ENCODE peak calls at places on chromosome 10, in five cellular contexts. M is K562, A is heart left ventricle, I is hepatocyte, T is body of pancreas. V is an unnamed sample.

GRCh38 chr10:51789903-51790302 is 90.5 kb upstream of the CSTF2T start:
- DNase-seq in I (no peak), M (no peak), T (no peak), A (no peak), V (no peak)

GRCh38 chr10:129909080-129909479 is 55.0 kb downstream of the EBF3 start:
- DNase-seq in T (no peak), I (no peak), M (no peak), A (no peak), V (no peak)

GRCh38 chr10:128011059-128011979 is 104.4 kb downstream of the PTPRE start:
- DNase-seq in A (peak; percentile 83), M (peak; percentile 92), I (peak; percentile 80), T (peak; percentile 78), V (peak; percentile 93)

GRCh38 chr10:133230387-133231195 is 574 bp downstream of the UTF1 start:
- DNase-seq in M (peak; percentile 73), A (no peak), T (no peak), I (peak; percentile 61), V (peak; percentile 79)

GRCh38 chr10:122854648-122855047 is 9.0 kb upstream of the CUZD1 start:
- DNase-seq in A (no peak), T (no peak), I (no peak), M (no peak), V (no peak)

GRCh38 chr10:116771101-116771705 is 28.8 kb upstream of the HSPA12A start:
- DNase-seq in M (no peak), A (peak; percentile 61), I (peak; percentile 72), T (peak; percentile 47), V (peak; percentile 93)

GRCh38 chr10:56317603-56318002 is 43.5 kb downstream of the ZWINT start:
- DNase-seq in I (no peak), T (no peak), M (no peak), A (no peak), V (peak; percentile 59)

GRCh38 chr10:100349672-100350071 is 2.6 kb downstream of the SCD start:
- DNase-seq in I (no peak), M (no peak), T (no peak), A (no peak), V (no peak)

GRCh38 chr10:49271346-49271745 is 27.6 kb upstream of the C10orf71 start:
- DNase-seq in A (no peak), M (no peak), I (no peak), T (no peak), V (no peak)

GRCh38 chr10:46541735-46542566 is 14.5 kb downstream of the GPRIN2 start:
- DNase-seq in A (no peak), I (no peak), T (peak; percentile 11), M (no peak), V (peak; percentile 69)

GRCh38 chr10:27661511-27662286 is 83.9 kb downstream of the MKX start:
- DNase-seq in T (no peak), I (no peak), M (no peak), A (no peak), V (no peak)

GRCh38 chr10:3781458-3782098 is 3.4 kb downstream of the KLF6 start:
- DNase-seq in A (peak; percentile 65), T (peak; percentile 58), M (no peak), I (no peak), V (peak; percentile 86)

GRCh38 chr10:100518761-100519241 is 860 bp downstream of the SEC31B start:
- DNase-seq in A (peak; percentile 57), I (peak; percentile 79), M (peak; percentile 44), T (peak; percentile 74), V (no peak)

GRCh38 chr10:103885617-103886016 is 30.2 kb upstream of the SH3PXD2A start:
- DNase-seq in I (no peak), A (no peak), T (no peak), M (no peak), V (no peak)

GRCh38 chr10:93436577-93436976 is 45.6 kb downstream of the MYOF start:
- DNase-seq in M (no peak), A (peak; percentile 56), T (no peak), I (peak; percentile 77), V (no peak)

GRCh38 chr10:72315611-72316385 is 38.9 kb downstream of the DNAJB12 start:
- DNase-seq in T (peak; percentile 96), A (peak; percentile 81), I (peak; percentile 51), M (no peak), V (peak; percentile 72)

GRCh38 chr10:104577171-104577570 is 63.9 kb upstream of the SORCS3 start:
- DNase-seq in T (no peak), M (no peak), A (no peak), I (no peak), V (no peak)

GRCh38 chr10:77744249-77744648 is 106.6 kb upstream of the KCNMA1 start:
- DNase-seq in I (no peak), T (no peak), M (no peak), A (no peak), V (no peak)

GRCh38 chr10:80708185-80708584 is 170.5 kb downstream of the SH2D4B start:
- DNase-seq in M (no peak), I (no peak), T (no peak), A (no peak), V (no peak)

GRCh38 chr10:89158446-89158845 is 48.7 kb downstream of the CH25H start:
- DNase-seq in A (no peak), T (no peak), I (no peak), M (no peak), V (no peak)

GRCh38 chr10:77360835-77361234 is 276.8 kb downstream of the KCNMA1 start:
- DNase-seq in A (no peak), I (no peak), M (no peak), T (no peak), V (no peak)

GRCh38 chr10:22599048-22599561 is 115.3 kb downstream of the PIP4K2A start:
- DNase-seq in I (no peak), A (no peak), T (no peak), M (peak; percentile 33), V (no peak)

GRCh38 chr10:46522295-46523118 is 34.0 kb downstream of the GPRIN2 start:
- DNase-seq in M (no peak), I (no peak), T (no peak), A (no peak), V (no peak)

GRCh38 chr10:69101451-69102095 is 13.7 kb downstream of the SRGN start:
- DNase-seq in I (no peak), M (no peak), T (no peak), A (no peak), V (no peak)

GRCh38 chr10:22386396-22386928 is 41.2 kb downstream of the SPAG6 start:
- DNase-seq in I (no peak), A (no peak), M (no peak), T (no peak), V (no peak)

GRCh38 chr10:126294451-126294850 is 93.8 kb downstream of the ADAM12 start:
- DNase-seq in I (peak; percentile 14), T (no peak), M (no peak), A (no peak), V (no peak)

GRCh38 chr10:23695825-23696420 is 257.0 kb downstream of the OTUD1 start:
- DNase-seq in I (no peak), A (no peak), T (no peak), M (no peak), V (no peak)

GRCh38 chr10:131943021-131943814 is 38.5 kb downstream of the BNIP3 start:
- DNase-seq in M (peak; percentile 33), A (no peak), I (no peak), T (peak; percentile 70), V (no peak)
- TF ChIP-seq CTCF in M (peak; percentile 64), A (peak; percentile 33), I (peak; percentile 37), T (peak; percentile 69), V (peak; percentile 48)

GRCh38 chr10:97898429-97898828 is 48.8 kb downstream of the GOLGA7B start:
- DNase-seq in M (peak; percentile 47), A (no peak), I (peak; percentile 20), T (no peak), V (peak; percentile 51)

GRCh38 chr10:97895915-97896314 is 46.3 kb downstream of the GOLGA7B start:
- DNase-seq in A (peak; percentile 55), T (no peak), M (no peak), I (no peak), V (no peak)

GRCh38 chr10:97895084-97895483 is 45.4 kb downstream of the GOLGA7B start:
- DNase-seq in T (no peak), I (no peak), M (no peak), A (no peak), V (no peak)

GRCh38 chr10:97894092-97894491 is 44.4 kb downstream of the GOLGA7B start:
- DNase-seq in I (no peak), A (no peak), M (no peak), T (no peak), V (no peak)

GRCh38 chr10:97896756-97897155 is 47.1 kb downstream of the GOLGA7B start:
- DNase-seq in M (no peak), A (no peak), I (no peak), T (no peak), V (no peak)
- H3K4me3 ChIP-seq in M (no peak overlapping the region), A (no peak overlapping the region), I (no peak overlapping the region), T (no peak overlapping the region), V (no peak overlapping the region)

DNA sequence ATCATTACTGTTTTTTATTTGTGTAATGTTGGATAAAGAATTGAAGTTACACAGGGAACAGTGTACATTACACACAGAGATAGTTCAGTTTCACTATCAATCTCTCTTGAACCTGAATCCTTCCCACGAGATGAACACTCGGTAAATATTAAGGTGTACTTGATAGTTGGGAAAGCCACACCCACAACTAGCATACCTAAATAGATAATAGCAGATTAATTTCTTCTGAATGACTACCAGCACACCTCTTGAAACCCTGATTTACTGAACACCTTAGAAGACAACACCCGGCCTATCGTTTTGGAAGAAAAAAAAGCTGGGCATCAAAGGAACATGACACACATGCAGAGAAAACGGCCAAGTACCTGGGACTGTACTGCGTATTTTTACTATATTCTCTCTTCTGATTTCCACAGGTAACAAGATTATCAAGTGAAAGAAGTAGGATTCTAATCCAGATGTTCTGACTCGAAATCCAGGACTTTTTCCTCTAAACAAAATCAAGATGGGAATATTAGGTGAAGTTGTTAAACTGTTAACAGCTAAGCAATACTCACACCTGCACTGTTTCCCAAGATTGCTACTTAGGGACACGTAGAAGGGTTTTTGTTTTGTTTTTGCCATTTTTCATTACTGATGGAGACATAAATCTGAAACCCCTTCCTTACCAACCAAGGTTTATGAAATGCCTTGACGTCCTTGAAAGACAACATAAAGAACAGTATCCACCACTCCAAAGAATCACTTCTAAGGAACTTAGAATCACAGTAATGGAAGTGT is 1.0 kb downstream of the CCDC186 start:
- DNase-seq in I (no peak), T (no peak), M (no peak), A (no peak), V (no peak)
- H3K27ac ChIP-seq in I (peak overlapping the region; percentile 98), T (peak overlapping the region; percentile 93), M (peak overlapping the region; percentile 85), A (peak overlapping the region; percentile 96), V (peak overlapping the region; percentile 87)

DNA sequence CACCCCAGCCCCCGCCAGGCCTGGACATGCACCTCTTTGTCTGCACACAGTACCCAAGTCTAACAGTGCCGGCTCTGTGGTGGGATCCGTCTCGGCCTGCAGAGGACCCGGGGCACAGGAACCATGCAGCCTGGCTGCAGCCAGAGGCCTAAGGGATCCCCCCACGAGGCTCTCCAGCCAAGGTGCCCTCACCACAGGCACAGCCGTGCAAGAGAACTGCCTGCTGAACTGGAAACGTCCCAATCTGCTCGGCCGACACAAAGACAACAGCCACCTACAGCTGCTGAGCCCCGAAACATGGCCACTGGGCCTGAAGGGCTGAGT is 75.2 kb downstream of the DIP2C start:
- DNase-seq in I (no peak), T (peak; percentile 33), A (no peak), M (no peak), V (peak; percentile 68)
- TF ChIP-seq CTCF in I (no peak), T (no peak), A (no peak), M (no peak), V (no peak)

V was measured in kidney.